ENCODE peak calls at places on chromosomes 1 and 21, in four cellular contexts. One of them, this sample, is unnamed.

GRCh38 chr1:116453906-116454305 is 80.9 kb downstream of the ATP1A1 start:
- DNase-seq in brain microvascular endothelial cell: no peak
- DNase-seq in GM06990: no peak
- DNase-seq in AG08396: no peak
- DNase-seq in this sample: no peak

GRCh38 chr1:85342177-85342576 is 65.7 kb upstream of the BCL10 start:
- DNase-seq in brain microvascular endothelial cell: no peak
- DNase-seq in GM06990: no peak
- DNase-seq in AG08396: no peak
- DNase-seq in this sample: no peak

GRCh38 chr21:34520769-34521508 is 8.9 kb upstream of the KCNE1 start:
- DNase-seq in GM06990: no peak
- DNase-seq in brain microvascular endothelial cell: no peak
- DNase-seq in AG08396: no peak
- DNase-seq in this sample: no peak

GRCh38 chr1:12132078-12132477 is 34.7 kb upstream of the TNFRSF1B start:
- DNase-seq in AG08396: peak
- DNase-seq in GM06990: no peak
- DNase-seq in brain microvascular endothelial cell: no peak
- DNase-seq in this sample: no peak

GRCh38 chr1:229159668-229160544 is 111.0 kb upstream of the RAB4A start:
- DNase-seq in brain microvascular endothelial cell: no peak
- DNase-seq in AG08396: no peak
- DNase-seq in GM06990: no peak
- DNase-seq in this sample: no peak

GRCh38 chr1:203172184-203173115 is 3.2 kb downstream of the MYBPH start:
- DNase-seq in AG08396: peak
- DNase-seq in brain microvascular endothelial cell: peak
- DNase-seq in GM06990: no peak
- DNase-seq in this sample: peak

GRCh38 chr1:147726161-147726560 is 34.2 kb downstream of the GJA5 start:
- DNase-seq in GM06990: no peak
- DNase-seq in brain microvascular endothelial cell: no peak
- DNase-seq in AG08396: no peak
- DNase-seq in this sample: no peak

GRCh38 chr1:197838836-197839235 is 63.6 kb upstream of the DENND1B start:
- DNase-seq in GM06990: no peak
- DNase-seq in AG08396: peak
- DNase-seq in brain microvascular endothelial cell: peak
- DNase-seq in this sample: no peak

GRCh38 chr1:25873120-25873519 is 2.4 kb downstream of the PAQR7 start:
- DNase-seq in GM06990: no peak
- DNase-seq in brain microvascular endothelial cell: no peak
- DNase-seq in AG08396: no peak
- DNase-seq in this sample: peak

GRCh38 chr1:17673335-17674075 is 81.6 kb upstream of the ACTL8 start:
- DNase-seq in GM06990: no peak
- DNase-seq in brain microvascular endothelial cell: no peak
- DNase-seq in AG08396: no peak
- DNase-seq in this sample: no peak

GRCh38 chr21:42513151-42513984 is at the start of gene SLC37A1:
- DNase-seq in AG08396: peak
- DNase-seq in brain microvascular endothelial cell: no peak
- DNase-seq in GM06990: peak
- DNase-seq in this sample: peak

GRCh38 chr1:84834419-84835064 is 58.5 kb downstream of the LPAR3 start:
- DNase-seq in AG08396: peak
- DNase-seq in brain microvascular endothelial cell: peak
- DNase-seq in GM06990: no peak
- DNase-seq in this sample: no peak

GRCh38 chr1:159800177-159800935 is 1.8 kb upstream of the FCRL6 start:
- DNase-seq in AG08396: no peak
- DNase-seq in brain microvascular endothelial cell: no peak
- DNase-seq in GM06990: peak
- DNase-seq in this sample: peak

GRCh38 chr1:72224506-72224905 is 57.8 kb downstream of the NEGR1 start:
- DNase-seq in brain microvascular endothelial cell: no peak
- DNase-seq in GM06990: no peak
- DNase-seq in AG08396: no peak
- DNase-seq in this sample: no peak

GRCh38 chr1:91124989-91125417 is 103.2 kb upstream of the ZNF644 start:
- DNase-seq in GM06990: peak
- DNase-seq in AG08396: no peak
- DNase-seq in brain microvascular endothelial cell: no peak
- DNase-seq in this sample: peak

GRCh38 chr1:26237230-26237966 is 3.4 kb downstream of the CEP85 start:
- DNase-seq in AG08396: no peak
- DNase-seq in brain microvascular endothelial cell: no peak
- DNase-seq in GM06990: no peak
- DNase-seq in this sample: no peak

This sample was measured in GM12865.